ENCODE peak calls at places on chromosomes 4 and X, in six cellular contexts. W is tibial nerve, R is heart left ventricle, K is GM23338, S is dorsolateral prefrontal cortex, F is keratinocyte. O is an unnamed sample.

GRCh38 chr4:120830204-120830603 is 92.3 kb downstream of the PRDM5 start:
- DNase-seq in F (no peak), W (no peak), S (no peak), R (peak; percentile 56), K (no peak), O (no peak)

GRCh38 chr4:112075129-112075753 is 70.0 kb upstream of the FAM241A start:
- DNase-seq in R (no peak), F (no peak), W (no peak), S (no peak), K (peak; percentile 77), O (no peak)

GRCh38 chrX:68839771-68840170 is 10.9 kb downstream of the EFNB1 start:
- DNase-seq in R (no peak), K (no peak), W (no peak), F (no peak), S (no peak), O (no peak)

GRCh38 chr4:30763337-30763736 is 43.2 kb downstream of the PCDH7 start:
- DNase-seq in F (no peak), W (no peak), S (no peak), R (no peak), K (no peak), O (no peak)

GRCh38 chr4:54172156-54172555 is 56.9 kb upstream of the PDGFRA start:
- DNase-seq in F (no peak), K (no peak), R (no peak), S (no peak), W (no peak), O (no peak)

GRCh38 chr4:20418865-20419451 is 167.3 kb downstream of the SLIT2 start:
- DNase-seq in S (no peak), W (no peak), F (no peak), R (no peak), K (peak; percentile 48), O (no peak)

GRCh38 chr4:108796173-108796572 is 33.3 kb upstream of the ETNPPL start:
- DNase-seq in F (no peak), W (no peak), K (no peak), S (no peak), R (no peak), O (no peak)

GRCh38 chr4:97104006-97104405 is 1039.3 kb downstream of the STPG2 start:
- DNase-seq in R (no peak), F (no peak), W (no peak), K (no peak), S (no peak), O (no peak)

GRCh38 chr4:154329939-154330338 is 161.7 kb downstream of the DCHS2 start:
- DNase-seq in K (no peak), F (no peak), S (no peak), R (no peak), W (no peak), O (no peak)

DNA sequence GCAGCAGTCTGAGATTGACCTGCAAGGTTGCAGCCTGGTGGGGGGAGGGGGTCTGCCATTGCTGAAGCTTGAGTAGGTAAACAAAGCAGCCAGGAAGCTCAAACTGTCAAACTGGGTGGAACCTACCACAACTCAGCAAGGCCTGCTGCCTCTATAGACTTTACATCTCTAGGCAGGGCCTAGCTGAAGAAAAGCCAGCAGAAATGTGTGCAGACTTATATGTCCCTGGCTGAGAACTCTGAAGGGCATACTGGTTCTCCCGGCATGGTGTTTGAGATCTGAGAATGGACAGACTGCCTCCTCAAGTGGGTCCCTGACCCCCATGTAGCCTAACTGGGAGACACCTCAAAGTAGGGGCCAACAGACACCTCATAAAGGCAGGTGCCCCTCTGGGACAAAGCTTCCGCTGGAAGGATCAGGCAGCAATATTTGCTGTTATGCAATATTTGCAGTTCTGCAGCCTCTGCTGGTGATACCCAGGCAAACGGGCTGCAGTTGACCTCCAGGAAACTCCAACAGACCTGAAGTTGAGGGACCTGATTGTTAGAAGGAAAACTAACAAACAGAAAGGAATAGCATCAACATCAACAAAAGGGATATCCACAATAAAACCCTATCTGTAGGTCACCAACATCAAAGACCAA is 167.6 kb downstream of the GC start:
- DNase-seq in S (no peak), W (no peak), K (no peak), R (no peak), F (no peak), O (no peak)
- H3K27ac ChIP-seq in S (no peak overlapping the region), W (no peak overlapping the region), K (no peak overlapping the region), R (no peak overlapping the region), F (no peak overlapping the region), O (no peak overlapping the region)

GRCh38 chr4:14877246-14878220 is 124.7 kb upstream of the CPEB2 start:
- DNase-seq in S (no peak), K (no peak), R (peak; percentile 30), W (no peak), F (no peak), O (no peak)
- H3K27ac ChIP-seq in S (peak overlapping the region; percentile 45), K (no peak overlapping the region), R (peak overlapping the region; percentile 33), W (no peak overlapping the region), F (no peak overlapping the region), O (no peak overlapping the region)

GRCh38 chr4:1214101-1215095 is 34.5 kb downstream of the CTBP1 start:
- DNase-seq in R (no peak), W (no peak), S (no peak), F (no peak), K (no peak), O (no peak)
- H3K27ac ChIP-seq in R (no peak overlapping the region), W (peak overlapping the region; percentile 32), S (no peak overlapping the region), F (no peak overlapping the region), K (no peak overlapping the region), O (no peak overlapping the region)

GRCh38 chr4:82362565-82362964 is 11.2 kb downstream of the HNRNPD start:
- DNase-seq in K (no peak), W (no peak), S (no peak), R (no peak), F (no peak), O (no peak)
- H3K27ac ChIP-seq in K (no peak overlapping the region), W (no peak overlapping the region), S (no peak overlapping the region), R (peak overlapping the region; percentile 21), F (no peak overlapping the region), O (no peak overlapping the region)

GRCh38 chr4:164482788-164483187 is 271.1 kb upstream of the SMIM31 start:
- DNase-seq in S (no peak), F (no peak), W (no peak), R (no peak), K (no peak), O (no peak)

GRCh38 chr4:164485169-164485568 is 268.8 kb upstream of the SMIM31 start:
- DNase-seq in S (no peak), R (no peak), K (no peak), W (no peak), F (no peak), O (no peak)

GRCh38 chr4:164482092-164482404 is 271.9 kb upstream of the SMIM31 start:
- DNase-seq in W (no peak), S (no peak), F (no peak), R (no peak), K (no peak), O (no peak)

GRCh38 chr4:164481306-164482091 is 272.4 kb upstream of the SMIM31 start:
- DNase-seq in K (no peak), R (no peak), S (no peak), W (no peak), F (no peak), O (no peak)
- H3K27ac ChIP-seq in K (no peak overlapping the region), R (no peak overlapping the region), S (no peak overlapping the region), W (no peak overlapping the region), F (no peak overlapping the region), O (no peak overlapping the region)

GRCh38 chrX:54495814-54496516 is at the start of gene FGD1:
- DNase-seq in S (peak; percentile 74), R (peak; percentile 73), F (no peak), W (peak; percentile 35), K (peak; percentile 79), O (peak; percentile 8)
- H3K27ac ChIP-seq in S (peak within 1 kb of the TSS; percentile 78), R (peak within 1 kb of the TSS; percentile 37), F (peak within 1 kb of the TSS; percentile 55), W (peak within 1 kb of the TSS; percentile 87), K (peak within 1 kb of the TSS; percentile 84), O (no peak within 1 kb of the TSS)

GRCh38 chrX:44071847-44072545 is 98.8 kb upstream of the NDP start:
- DNase-seq in R (no peak), W (no peak), K (no peak), F (peak; percentile 2), S (no peak), O (no peak)
- H3K27ac ChIP-seq in R (no peak overlapping the region), W (no peak overlapping the region), K (no peak overlapping the region), F (no peak overlapping the region), S (no peak overlapping the region), O (no peak overlapping the region)

GRCh38 chr4:168812806-168813205 is 197.2 kb downstream of the CBR4 start:
- DNase-seq in R (no peak), F (no peak), S (no peak), K (peak; percentile 45), W (no peak), O (no peak)
- H3K27ac ChIP-seq in R (peak overlapping the region; percentile 52), F (peak overlapping the region; percentile 59), S (no peak overlapping the region), K (no peak overlapping the region), W (peak overlapping the region; percentile 15), O (no peak overlapping the region)

GRCh38 chrX:368811-369562 is 17.7 kb downstream of the PPP2R3B start:
- DNase-seq in K (peak; percentile 53), R (peak; percentile 79), S (no peak), F (no peak), W (no peak), O (no peak)
- H3K27ac ChIP-seq in K (peak overlapping the region; percentile 89), R (peak overlapping the region; percentile 77), S (no peak overlapping the region), F (no peak overlapping the region), W (no peak overlapping the region), O (no peak overlapping the region)

GRCh38 chrX:155053656-155054055 is 17.3 kb downstream of the CMC4 start:
- DNase-seq in R (no peak), F (no peak), K (no peak), S (no peak), W (no peak), O (no peak)
- H3K27ac ChIP-seq in R (no peak overlapping the region), F (no peak overlapping the region), K (no peak overlapping the region), S (no peak overlapping the region), W (no peak overlapping the region), O (no peak overlapping the region)

O was measured in effector memory CD4-positive, alpha-beta T cell.